ENCODE peak calls at places on chromosomes 3 and 15, in nine cellular contexts. One of them, this sample, is unnamed.

GRCh38 chr3:175433026-175433668 is 574.0 kb downstream of the NAALADL2 start:
- DNase-seq in transverse colon: no peak
- DNase-seq in sigmoid colon: no peak
- DNase-seq in HepG2: no peak
- DNase-seq in suprapubic skin: no peak
- DNase-seq in stomach: no peak
- DNase-seq in H1: no peak
- DNase-seq in GM12878: no peak
- DNase-seq in SK-N-SH: no peak
- DNase-seq in this sample: no peak

GRCh38 chr15:95448531-95449210 is 881.8 kb upstream of the NR2F2 start:
- DNase-seq in transverse colon: no peak
- DNase-seq in sigmoid colon: no peak
- DNase-seq in HepG2: no peak
- DNase-seq in suprapubic skin: no peak
- DNase-seq in stomach: no peak
- DNase-seq in H1: no peak
- DNase-seq in GM12878: no peak
- DNase-seq in SK-N-SH: no peak
- DNase-seq in this sample: no peak

GRCh38 chr3:123371859-123372767 is 76.8 kb downstream of the ADCY5 start:
- DNase-seq in transverse colon: no peak
- DNase-seq in sigmoid colon: peak; percentile 52
- DNase-seq in HepG2: no peak
- DNase-seq in suprapubic skin: no peak
- DNase-seq in stomach: no peak
- DNase-seq in H1: no peak
- DNase-seq in GM12878: no peak
- DNase-seq in SK-N-SH: no peak
- DNase-seq in this sample: no peak

GRCh38 chr3:58049143-58049785 is 41.0 kb downstream of the FLNB start:
- DNase-seq in transverse colon: no peak
- DNase-seq in sigmoid colon: peak; percentile 86
- DNase-seq in HepG2: peak; percentile 98
- DNase-seq in suprapubic skin: peak; percentile 78
- DNase-seq in stomach: peak; percentile 56
- DNase-seq in H1: peak; percentile 56
- DNase-seq in GM12878: no peak
- DNase-seq in SK-N-SH: no peak
- DNase-seq in this sample: no peak

GRCh38 chr3:177622982-177623617 is 425.8 kb upstream of the TBL1XR1 start:
- DNase-seq in transverse colon: no peak
- DNase-seq in sigmoid colon: no peak
- DNase-seq in HepG2: no peak
- DNase-seq in suprapubic skin: no peak
- DNase-seq in stomach: no peak
- DNase-seq in H1: no peak
- DNase-seq in GM12878: no peak
- DNase-seq in SK-N-SH: no peak
- DNase-seq in this sample: no peak

GRCh38 chr15:72197460-72198409 is at the start of gene GRAMD2A:
- DNase-seq in transverse colon: peak; percentile 27
- DNase-seq in sigmoid colon: no peak
- DNase-seq in HepG2: no peak
- DNase-seq in suprapubic skin: no peak
- DNase-seq in stomach: peak; percentile 43
- DNase-seq in H1: peak; percentile 86
- DNase-seq in GM12878: no peak
- DNase-seq in SK-N-SH: peak; percentile 91
- DNase-seq in this sample: no peak

GRCh38 chr3:185711255-185711870 is 113.5 kb downstream of the IGF2BP2 start:
- DNase-seq in transverse colon: no peak
- DNase-seq in sigmoid colon: no peak
- DNase-seq in HepG2: no peak
- DNase-seq in suprapubic skin: no peak
- DNase-seq in stomach: no peak
- DNase-seq in H1: peak; percentile 50
- DNase-seq in GM12878: no peak
- DNase-seq in SK-N-SH: no peak
- DNase-seq in this sample: no peak

GRCh38 chr3:64232821-64233220 is 7.6 kb upstream of the PRICKLE2 start:
- DNase-seq in transverse colon: no peak
- DNase-seq in sigmoid colon: no peak
- DNase-seq in HepG2: no peak
- DNase-seq in suprapubic skin: no peak
- DNase-seq in stomach: no peak
- DNase-seq in H1: no peak
- DNase-seq in GM12878: no peak
- DNase-seq in SK-N-SH: no peak
- DNase-seq in this sample: no peak

GRCh38 chr3:176914764-176915163 is 282.5 kb downstream of the TBL1XR1 start:
- DNase-seq in transverse colon: no peak
- DNase-seq in sigmoid colon: no peak
- DNase-seq in HepG2: no peak
- DNase-seq in suprapubic skin: no peak
- DNase-seq in stomach: no peak
- DNase-seq in H1: no peak
- DNase-seq in GM12878: no peak
- DNase-seq in SK-N-SH: no peak
- DNase-seq in this sample: no peak

GRCh38 chr3:30471076-30471475 is 135.3 kb upstream of the TGFBR2 start:
- DNase-seq in transverse colon: no peak
- DNase-seq in sigmoid colon: no peak
- DNase-seq in HepG2: no peak
- DNase-seq in suprapubic skin: no peak
- DNase-seq in stomach: no peak
- DNase-seq in H1: no peak
- DNase-seq in GM12878: no peak
- DNase-seq in SK-N-SH: no peak
- DNase-seq in this sample: no peak

GRCh38 chr15:60973637-60974415 is 255.3 kb downstream of the RORA start:
- DNase-seq in transverse colon: no peak
- DNase-seq in sigmoid colon: no peak
- DNase-seq in HepG2: no peak
- DNase-seq in suprapubic skin: no peak
- DNase-seq in stomach: no peak
- DNase-seq in H1: no peak
- DNase-seq in GM12878: no peak
- DNase-seq in SK-N-SH: no peak
- DNase-seq in this sample: peak; percentile 90

GRCh38 chr15:65085990-65086679 is 9.6 kb downstream of the KBTBD13 start:
- DNase-seq in transverse colon: peak; percentile 57
- DNase-seq in sigmoid colon: peak; percentile 64
- DNase-seq in HepG2: peak; percentile 72
- DNase-seq in suprapubic skin: no peak
- DNase-seq in stomach: peak; percentile 38
- DNase-seq in H1: peak; percentile 77
- DNase-seq in GM12878: no peak
- DNase-seq in SK-N-SH: peak; percentile 69
- DNase-seq in this sample: no peak
- TF ChIP-seq EP300 in transverse colon: no peak
- TF ChIP-seq EP300 in sigmoid colon: no peak
- TF ChIP-seq EP300 in HepG2: no peak
- TF ChIP-seq EP300 in suprapubic skin: no peak
- TF ChIP-seq EP300 in stomach: no peak
- TF ChIP-seq EP300 in H1: no peak
- TF ChIP-seq EP300 in GM12878: no peak
- TF ChIP-seq EP300 in SK-N-SH: no peak
- TF ChIP-seq EP300 in this sample: no peak

GRCh38 chr15:25849431-25849921 is 13.7 kb downstream of the ATP10A start:
- DNase-seq in transverse colon: no peak
- DNase-seq in sigmoid colon: peak; percentile 75
- DNase-seq in HepG2: no peak
- DNase-seq in suprapubic skin: no peak
- DNase-seq in stomach: no peak
- DNase-seq in H1: no peak
- DNase-seq in GM12878: no peak
- DNase-seq in SK-N-SH: peak; percentile 43
- DNase-seq in this sample: no peak

GRCh38 chr15:25852027-25852426 is 11.1 kb downstream of the ATP10A start:
- DNase-seq in transverse colon: no peak
- DNase-seq in sigmoid colon: no peak
- DNase-seq in HepG2: no peak
- DNase-seq in suprapubic skin: no peak
- DNase-seq in stomach: no peak
- DNase-seq in H1: no peak
- DNase-seq in GM12878: no peak
- DNase-seq in SK-N-SH: no peak
- DNase-seq in this sample: no peak

GRCh38 chr15:25848769-25849430 is 14.2 kb downstream of the ATP10A start:
- DNase-seq in transverse colon: no peak
- DNase-seq in sigmoid colon: no peak
- DNase-seq in HepG2: no peak
- DNase-seq in suprapubic skin: no peak
- DNase-seq in stomach: no peak
- DNase-seq in H1: no peak
- DNase-seq in GM12878: no peak
- DNase-seq in SK-N-SH: peak; percentile 56
- DNase-seq in this sample: no peak

GRCh38 chr15:25848325-25848724 is 14.8 kb downstream of the ATP10A start:
- DNase-seq in transverse colon: no peak
- DNase-seq in sigmoid colon: no peak
- DNase-seq in HepG2: no peak
- DNase-seq in suprapubic skin: no peak
- DNase-seq in stomach: no peak
- DNase-seq in H1: no peak
- DNase-seq in GM12878: no peak
- DNase-seq in SK-N-SH: no peak
- DNase-seq in this sample: no peak

DNA sequence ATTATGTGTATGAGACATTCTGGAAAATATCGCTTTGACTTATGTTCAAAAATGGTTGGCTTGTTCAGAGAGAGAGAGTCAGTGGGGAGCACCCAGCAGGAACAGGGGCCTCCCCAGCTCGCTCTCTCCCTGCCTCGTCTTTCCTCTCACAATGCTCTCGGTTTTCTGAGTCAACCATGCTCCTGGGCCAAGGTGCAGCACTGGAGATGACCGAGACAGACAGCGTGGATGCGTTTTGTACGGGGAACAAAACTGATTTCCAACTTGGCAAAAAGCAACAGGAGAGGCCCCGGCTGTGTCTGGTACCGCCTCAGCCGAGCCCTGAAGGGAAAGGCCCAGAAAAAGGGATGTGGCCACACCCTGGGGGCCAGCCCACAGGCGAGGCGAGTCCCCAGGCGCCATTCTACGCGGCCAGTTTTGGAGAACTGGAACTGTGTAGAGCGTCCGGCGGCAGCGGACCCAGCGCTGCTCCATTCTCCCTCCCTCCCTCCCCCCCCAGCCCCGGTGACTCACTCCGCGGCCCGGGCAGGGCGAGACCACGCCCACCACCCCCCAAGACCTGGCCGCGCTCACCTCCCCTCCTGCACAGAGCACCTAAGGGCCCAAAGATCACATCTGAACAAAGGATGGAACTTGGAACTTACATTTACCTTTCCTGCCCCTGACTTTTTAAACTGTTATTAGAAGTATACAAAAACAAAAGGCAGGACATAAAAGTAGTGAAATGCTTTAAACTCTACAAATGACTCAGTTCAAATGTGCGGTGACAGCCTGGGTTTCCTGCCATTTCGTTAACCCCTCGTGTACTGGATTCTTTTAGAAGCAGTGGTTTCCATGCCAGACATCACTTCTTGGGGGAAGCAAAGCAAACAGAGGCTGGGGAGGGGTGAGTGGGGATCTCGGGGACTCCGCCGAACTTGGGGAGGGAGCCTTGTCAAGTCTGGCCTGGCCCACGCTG is 12.7 kb downstream of the ATP10A start:
- DNase-seq in transverse colon: peak; percentile 64
- DNase-seq in sigmoid colon: peak; percentile 91
- DNase-seq in HepG2: peak; percentile 74
- DNase-seq in suprapubic skin: peak; percentile 91
- DNase-seq in stomach: peak; percentile 52
- DNase-seq in H1: peak; percentile 64
- DNase-seq in GM12878: peak; percentile 28
- DNase-seq in SK-N-SH: peak; percentile 67
- DNase-seq in this sample: peak; percentile 96
- H3K4me1 ChIP-seq in transverse colon: peaks cover 34% of the 10 kb centered on the region
- H3K4me1 ChIP-seq in sigmoid colon: peaks cover 20% of the 10 kb centered on the region
- H3K4me1 ChIP-seq in HepG2: peaks cover 66% of the 10 kb centered on the region
- H3K4me1 ChIP-seq in suprapubic skin: peaks cover 39% of the 10 kb centered on the region
- H3K4me1 ChIP-seq in stomach: peaks cover 16% of the 10 kb centered on the region
- H3K4me1 ChIP-seq in H1: peaks cover 10% of the 10 kb centered on the region
- H3K4me1 ChIP-seq in GM12878: peaks cover 19% of the 10 kb centered on the region
- H3K4me1 ChIP-seq in SK-N-SH: peaks cover 5% of the 10 kb centered on the region
- H3K4me1 ChIP-seq in this sample: peaks cover 78% of the 10 kb centered on the region

DNA sequence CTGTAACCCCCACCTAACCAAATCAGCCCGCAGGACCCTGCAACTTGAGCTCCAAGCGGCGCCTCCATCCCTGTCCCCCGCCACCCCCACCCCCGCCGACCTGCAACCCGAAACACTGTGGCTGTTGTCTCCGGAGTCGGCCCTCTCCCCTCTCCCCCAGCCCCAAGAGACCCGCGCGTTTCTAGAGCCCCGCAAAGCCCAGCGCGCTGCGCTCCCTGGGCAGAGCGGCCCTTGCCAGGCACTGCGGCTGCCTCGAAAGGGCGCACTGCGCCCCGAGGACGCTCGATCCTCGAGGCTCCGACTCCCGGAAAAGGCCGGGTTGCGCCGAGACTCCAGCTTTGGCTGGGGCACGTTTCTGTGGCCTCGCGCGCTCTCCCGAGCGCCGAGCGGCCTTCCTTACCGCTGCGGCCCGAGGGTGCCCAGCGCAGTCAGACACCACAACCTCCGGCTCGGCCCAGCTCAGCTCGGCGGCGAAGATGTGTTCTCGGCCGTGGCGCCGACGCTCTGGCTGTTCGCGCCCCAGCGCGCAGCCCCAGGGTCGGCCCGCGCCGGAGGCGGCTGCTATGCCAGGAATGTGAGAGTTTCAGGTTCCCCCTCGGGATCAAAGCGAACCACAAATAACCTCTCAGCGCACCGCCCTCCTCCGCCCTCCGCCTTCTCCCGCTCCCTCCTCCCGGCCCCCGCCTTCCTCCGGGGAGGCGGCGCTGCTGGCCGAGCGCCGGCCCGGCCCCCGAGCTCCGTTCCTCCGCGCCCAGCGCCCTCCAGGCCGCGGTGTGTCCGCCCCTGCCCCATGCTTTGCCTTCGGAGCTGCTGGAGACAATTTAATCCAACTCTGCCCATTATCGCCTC is at the start of gene AMOTL2:
- DNase-seq in transverse colon: peak; percentile 83
- DNase-seq in sigmoid colon: peak; percentile 95
- DNase-seq in HepG2: peak; percentile 89
- DNase-seq in suprapubic skin: peak; percentile 90
- DNase-seq in stomach: peak; percentile 89
- DNase-seq in H1: peak; percentile 92
- DNase-seq in GM12878: no peak
- DNase-seq in SK-N-SH: peak; percentile 91
- DNase-seq in this sample: peak; percentile 96
- TF ChIP-seq POLR2AphosphoS5 in transverse colon: peak; percentile 79
- TF ChIP-seq POLR2AphosphoS5 in sigmoid colon: peak; percentile 94
- TF ChIP-seq POLR2AphosphoS5 in HepG2: peak; percentile 81
- TF ChIP-seq POLR2AphosphoS5 in suprapubic skin: peak; percentile 37
- TF ChIP-seq POLR2AphosphoS5 in stomach: peak; percentile 96
- TF ChIP-seq POLR2AphosphoS5 in H1: peak; percentile 98
- TF ChIP-seq POLR2AphosphoS5 in GM12878: no peak
- TF ChIP-seq POLR2AphosphoS5 in SK-N-SH: peak; percentile 98
- TF ChIP-seq POLR2AphosphoS5 in this sample: peak; percentile 87

DNA sequence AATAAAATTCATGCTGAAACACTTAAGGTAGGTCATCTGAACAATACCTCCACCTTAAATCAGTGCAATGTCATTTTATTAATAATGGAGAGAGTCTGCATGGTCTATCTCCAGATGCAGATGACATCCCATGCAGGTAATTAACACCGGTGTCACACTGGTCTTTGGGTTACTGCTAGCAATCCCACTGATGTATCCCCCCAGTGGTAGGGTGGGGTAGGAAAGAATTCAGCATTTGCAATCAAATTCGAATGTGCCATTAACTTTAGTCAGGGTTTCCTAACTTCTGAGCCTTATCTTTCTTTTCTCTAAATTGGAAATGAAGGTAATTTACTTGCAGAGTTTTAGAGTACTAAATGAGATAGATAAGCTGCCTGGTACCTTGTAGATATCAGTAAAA is 44.4 kb downstream of the KIF15 start:
- DNase-seq in transverse colon: no peak
- DNase-seq in sigmoid colon: no peak
- DNase-seq in HepG2: no peak
- DNase-seq in suprapubic skin: no peak
- DNase-seq in stomach: no peak
- DNase-seq in H1: no peak
- DNase-seq in GM12878: no peak
- DNase-seq in SK-N-SH: peak; percentile 20
- DNase-seq in this sample: no peak
- TF ChIP-seq EP300 in transverse colon: no peak
- TF ChIP-seq EP300 in sigmoid colon: no peak
- TF ChIP-seq EP300 in HepG2: no peak
- TF ChIP-seq EP300 in suprapubic skin: no peak
- TF ChIP-seq EP300 in stomach: no peak
- TF ChIP-seq EP300 in H1: no peak
- TF ChIP-seq EP300 in GM12878: no peak
- TF ChIP-seq EP300 in SK-N-SH: no peak
- TF ChIP-seq EP300 in this sample: no peak

This sample was measured in esophagus muscularis mucosa.